ENCODE peak calls at places on chromosomes 16 and 17, in five cellular contexts. Y, Q, V, U and P are unnamed samples.

GRCh38 chr16:1105888-1106620 is 10.0 kb upstream of the C1QTNF8 start:
- DNase-seq in V (peak), U (peak), Y (peak), Q (peak), P (peak)

GRCh38 chr16:88503374-88503770 is 50.3 kb downstream of the ZFPM1 start:
- DNase-seq in Y (no peak), Q (no peak), U (peak), V (peak), P (no peak)

GRCh38 chr16:17469742-17470001 is 1.1 kb downstream of the XYLT1 start:
- DNase-seq in Q (no peak), Y (no peak), V (no peak), U (no peak), P (no peak)

GRCh38 chr17:73784015-73784603 is 139.9 kb upstream of the SDK2 start:
- DNase-seq in Y (no peak), U (no peak), V (no peak), Q (peak), P (no peak)

GRCh38 chr16:1929105-1929504 is 10.9 kb upstream of the HS3ST6 start:
- DNase-seq in Y (no peak), V (no peak), Q (no peak), U (peak), P (no peak)

GRCh38 chr16:27978876-27979275 is 84.6 kb downstream of the GSG1L start:
- DNase-seq in U (no peak), Y (no peak), V (no peak), Q (no peak), P (no peak)

GRCh38 chr16:56355786-56356275 is 69.5 kb downstream of the AMFR start:
- DNase-seq in Y (peak), U (no peak), Q (peak), V (no peak), P (no peak)

GRCh38 chr16:10090816-10091215 is 91.4 kb downstream of the GRIN2A start:
- DNase-seq in Y (no peak), V (no peak), Q (no peak), U (no peak), P (no peak)

GRCh38 chr17:34154916-34155730 is 100.0 kb upstream of the CCL2 start:
- DNase-seq in Y (no peak), V (no peak), Q (no peak), U (no peak), P (no peak)

GRCh38 chr17:81804559-81805399 is 829 bp downstream of the GCGR start:
- DNase-seq in Y (no peak), Q (no peak), V (no peak), U (no peak), P (no peak)

GRCh38 chr17:41785091-41785875 is 1.2 kb downstream of the JUP start:
- DNase-seq in Q (no peak), V (peak), U (no peak), Y (no peak), P (no peak)

GRCh38 chr17:81456798-81457197 is 55.8 kb downstream of the ACTG1 start:
- DNase-seq in Q (no peak), Y (no peak), U (no peak), V (no peak), P (no peak)

GRCh38 chr17:75723201-75723930 is 2.1 kb downstream of the ITGB4 start:
- DNase-seq in Y (no peak), U (peak), V (peak), Q (no peak), P (peak)

GRCh38 chr16:83013071-83013470 is 386.3 kb downstream of the CDH13 start:
- DNase-seq in Q (no peak), Y (no peak), U (no peak), V (no peak), P (no peak)

GRCh38 chr16:30997887-30998711 is 12.3 kb downstream of the STX1B start:
- DNase-seq in V (peak), U (peak), Q (no peak), Y (no peak), P (no peak)

GRCh38 chr16:23803591-23804123 is 32.1 kb upstream of the PRKCB start:
- DNase-seq in V (peak), Q (no peak), Y (peak), U (peak), P (peak)

GRCh38 chr16:84040823-84041391 is 1.7 kb downstream of the SLC38A8 start:
- DNase-seq in Y (no peak), Q (peak), U (no peak), V (no peak), P (no peak)

GRCh38 chr17:82878545-82878944 is 38.7 kb upstream of the ZNF750 start:
- DNase-seq in U (no peak), Q (no peak), Y (no peak), V (no peak), P (no peak)

GRCh38 chr17:7651097-7651958 is 602 bp downstream of the ATP1B2 start:
- DNase-seq in Y (no peak), U (no peak), V (peak), Q (no peak), P (no peak)

GRCh38 chr17:38731526-38732294 is 1.6 kb downstream of the CISD3 start:
- DNase-seq in Y (no peak), V (no peak), U (no peak), Q (no peak), P (peak)

GRCh38 chr16:89572478-89573205 is 2.9 kb upstream of the CPNE7 start:
- DNase-seq in U (no peak), Q (no peak), Y (no peak), V (no peak), P (no peak)